ENCODE peak calls at places on chromosomes 6 and 20, in four cellular contexts. I is ascending aorta, Z is HEK293T, V is NCI-H1417 treated with DMSO at 0.1 percent for 48 hours. K is an unnamed sample.

GRCh38 chr6:66561479-66561878 is 854.5 kb upstream of the EYS start:
- DNase-seq in I (no peak), Z (no peak), V (no peak), K (no peak)

GRCh38 chr6:47029865-47030561 is 12.1 kb downstream of the ADGRF1 start:
- DNase-seq in I (no peak), Z (no peak), V (no peak), K (no peak)

GRCh38 chr6:169229611-169230321 is 23.9 kb downstream of the THBS2 start:
- DNase-seq in I (no peak), Z (no peak), V (no peak), K (no peak)

GRCh38 chr6:152391179-152391880 is 245.8 kb downstream of the SYNE1 start:
- DNase-seq in I (no peak), Z (no peak), V (no peak), K (no peak)

GRCh38 chr6:99330159-99330558 is 19.3 kb downstream of the FAXC start:
- DNase-seq in I (no peak), Z (peak), V (no peak), K (peak)

GRCh38 chr6:40582892-40583291 is 4.3 kb downstream of the LRFN2 start:
- DNase-seq in I (no peak), Z (no peak), V (no peak), K (no peak)

GRCh38 chr6:66771626-66772025 is 1064.6 kb upstream of the EYS start:
- DNase-seq in I (no peak), Z (no peak), V (no peak), K (no peak)

GRCh38 chr6:170231496-170232185 is 59.2 kb downstream of the DLL1 start:
- DNase-seq in I (no peak), Z (no peak), V (no peak), K (no peak)

GRCh38 chr6:166766769-166767168 is 139.7 kb upstream of the RPS6KA2 start:
- DNase-seq in I (no peak), Z (no peak), V (no peak), K (no peak)

GRCh38 chr20:3203315-3204123 is 963 bp downstream of the DDRGK1 start:
- DNase-seq in I (no peak), Z (peak), V (peak), K (peak)

GRCh38 chr6:89311853-89312531 is 3.1 kb downstream of the GABRR2 start:
- DNase-seq in I (peak), Z (peak), V (no peak), K (peak)

GRCh38 chr6:45956663-45957062 is 59.0 kb downstream of the CLIC5 start:
- DNase-seq in I (no peak), Z (no peak), V (no peak), K (no peak)

GRCh38 chr20:926646-927045 is 10.5 kb upstream of the ANGPT4 start:
- DNase-seq in I (no peak), Z (no peak), V (no peak), K (no peak)

GRCh38 chr6:111427341-111428116 is 55.5 kb downstream of the REV3L start:
- DNase-seq in I (no peak), Z (no peak), V (no peak), K (no peak)

GRCh38 chr6:32623693-32624092 is 13.5 kb upstream of the HLA-DQA1 start:
- DNase-seq in I (no peak), Z (no peak), V (no peak), K (no peak)

GRCh38 chr20:13545755-13546154 is 93.0 kb downstream of the TASP1 start:
- DNase-seq in I (no peak), Z (no peak), V (no peak), K (no peak)

GRCh38 chr20:45336530-45337366 is 11.5 kb downstream of the SDC4 start:
- DNase-seq in I (peak), Z (no peak), V (no peak), K (no peak)

GRCh38 chr20:41726727-41727126 is 108.5 kb upstream of the CHD6 start:
- DNase-seq in I (no peak), Z (no peak), V (no peak), K (no peak)

GRCh38 chr6:34581561-34581920 is 25.4 kb upstream of the SPDEF start:
- DNase-seq in I (no peak), Z (no peak), V (no peak), K (no peak)

GRCh38 chr20:16462711-16463110 is 110.5 kb downstream of the KIF16B start:
- DNase-seq in I (no peak), Z (no peak), V (no peak), K (no peak)

GRCh38 chr20:41570552-41570951 is 47.6 kb downstream of the CHD6 start:
- DNase-seq in I (no peak), Z (no peak), V (no peak), K (no peak)

GRCh38 chr6:49551126-49551865 is 828 bp downstream of the C6orf141 start:
- DNase-seq in I (no peak), Z (peak), V (no peak), K (peak)

GRCh38 chr20:23436681-23437080 is 2.8 kb upstream of the CSTL1 start:
- DNase-seq in I (peak), Z (no peak), V (no peak), K (no peak)

GRCh38 chr6:103874575-103874974 is 985.1 kb downstream of the HACE1 start:
- DNase-seq in I (no peak), Z (no peak), V (no peak), K (no peak)

GRCh38 chr20:36344517-36345132 is 38.5 kb downstream of the DLGAP4 start:
- DNase-seq in I (no peak), Z (peak), V (no peak), K (peak)

GRCh38 chr6:163023700-163024099 is 295.9 kb downstream of the PACRG start:
- DNase-seq in I (no peak), Z (no peak), V (no peak), K (no peak)

GRCh38 chr6:139982652-139983051 is 608.2 kb upstream of the CITED2 start:
- DNase-seq in I (no peak), Z (no peak), V (no peak), K (peak)

K was measured in iPS-NIHi11.